ENCODE peak calls at places on chromosome 19, in four cellular contexts. K, T, V and I are unnamed samples.

GRCh38 chr19:1961545-1961878 is 20.5 kb downstream of the CSNK1G2 start:
- DNase-seq in K (no peak), V (no peak), T (no peak), I (no peak)

GRCh38 chr19:31066385-31066784 is 282.9 kb downstream of the TSHZ3 start:
- DNase-seq in K (no peak), V (no peak), T (peak; percentile 78), I (peak; percentile 42)

GRCh38 chr19:35512831-35513230 is 618 bp downstream of the DMKN start:
- DNase-seq in T (no peak), V (no peak), K (no peak), I (no peak)

GRCh38 chr19:4284176-4284958 is 5.3 kb downstream of the SHD start:
- DNase-seq in V (peak; percentile 89), T (no peak), K (peak; percentile 94), I (peak; percentile 88)

GRCh38 chr19:31348416-31349159 is 648 bp downstream of the TSHZ3 start:
- DNase-seq in V (peak; percentile 54), K (no peak), T (no peak), I (peak; percentile 37)

GRCh38 chr19:5321851-5322681 is 18.5 kb downstream of the PTPRS start:
- DNase-seq in T (no peak), K (no peak), V (no peak), I (no peak)

GRCh38 chr19:44066305-44066704 is 5.7 kb upstream of the ZNF284 start:
- DNase-seq in K (no peak), V (no peak), T (no peak), I (no peak)

GRCh38 chr19:45767410-45767880 is 1.6 kb downstream of the SIX5 start:
- DNase-seq in K (peak; percentile 77), T (peak; percentile 89), V (no peak), I (peak; percentile 66)

GRCh38 chr19:30799854-30800755 is 427.9 kb downstream of the ZNF536 start:
- DNase-seq in T (no peak), K (peak; percentile 75), V (peak; percentile 90), I (peak; percentile 65)

GRCh38 chr19:13055213-13056051 is 47.2 kb downstream of the LYL1 start:
- DNase-seq in K (peak; percentile 67), T (peak; percentile 89), V (peak; percentile 80), I (peak; percentile 76)

GRCh38 chr19:31675187-31675913 is 326.1 kb upstream of the TSHZ3 start:
- DNase-seq in T (peak; percentile 59), V (no peak), K (no peak), I (no peak)

GRCh38 chr19:33469171-33470039 is 52.2 kb downstream of the PEPD start:
- DNase-seq in V (no peak), K (peak; percentile 20), T (no peak), I (no peak)

GRCh38 chr19:5211217-5211822 is 129.3 kb downstream of the PTPRS start:
- DNase-seq in V (no peak), T (no peak), K (no peak), I (no peak)

GRCh38 chr19:12983561-12984142 is 11.6 kb upstream of the NFIX start:
- DNase-seq in V (peak; percentile 97), T (peak; percentile 70), K (peak; percentile 78), I (peak; percentile 80)

GRCh38 chr19:39320948-39321831 is 527 bp upstream of the LRFN1 start:
- DNase-seq in V (no peak), T (no peak), K (no peak), I (no peak)

GRCh38 chr19:13872695-13873389 is 4.1 kb upstream of the NANOS3 start:
- DNase-seq in T (no peak), V (peak; percentile 86), K (peak; percentile 83), I (peak; percentile 89)

GRCh38 chr19:17389288-17389687 is 4.7 kb downstream of the CCDC194 start:
- DNase-seq in V (no peak), K (no peak), T (no peak), I (no peak)

GRCh38 chr19:46753420-46754155 is 7.3 kb upstream of the STRN4 start:
- DNase-seq in T (no peak), K (peak; percentile 77), V (peak; percentile 78), I (peak; percentile 70)

GRCh38 chr19:5103061-5103701 is 134.3 kb downstream of the KDM4B start:
- DNase-seq in V (no peak), T (peak; percentile 12), K (no peak), I (no peak)

GRCh38 chr19:39113199-39113598 is 12.4 kb upstream of the PAK4 start:
- DNase-seq in K (no peak), T (no peak), V (no peak), I (no peak)

GRCh38 chr19:3270908-3271307 is 46.4 kb downstream of the CELF5 start:
- DNase-seq in K (peak; percentile 53), T (peak; percentile 45), V (no peak), I (peak; percentile 81)

GRCh38 chr19:2774953-2775555 is 8.0 kb downstream of the SGTA start:
- DNase-seq in V (no peak), T (no peak), K (no peak), I (no peak)

GRCh38 chr19:55134732-55135131 is 14.3 kb downstream of the TNNT1 start:
- DNase-seq in K (no peak), V (no peak), T (no peak), I (no peak)

GRCh38 chr19:55132453-55133129 is 15.2 kb upstream of the PPP1R12C start:
- DNase-seq in T (no peak), V (no peak), K (no peak), I (no peak)

GRCh38 chr19:55131421-55131820 is 14.0 kb upstream of the PPP1R12C start:
- DNase-seq in T (peak; percentile 57), K (no peak), V (no peak), I (no peak)

GRCh38 chr19:55136399-55137102 is 12.5 kb downstream of the TNNT1 start:
- DNase-seq in T (no peak), V (no peak), K (no peak), I (no peak)

GRCh38 chr19:55133639-55134444 is 15.2 kb downstream of the TNNT1 start:
- DNase-seq in V (no peak), K (no peak), T (no peak), I (no peak)
- H3K56ac ChIP-seq in V (no peak overlapping the region), K (no peak overlapping the region), T (no peak overlapping the region), I (no peak overlapping the region)

GRCh38 chr19:50661675-50662441 is 12.6 kb downstream of the C19orf81 start:
- DNase-seq in K (no peak), V (no peak), T (no peak), I (no peak)
- H3K56ac ChIP-seq in K (no peak overlapping the region), V (no peak overlapping the region), T (no peak overlapping the region), I (no peak overlapping the region)

GRCh38 chr19:7554990-7555864 is 19.7 kb downstream of the PNPLA6 start:
- DNase-seq in V (peak; percentile 95), K (peak; percentile 90), T (no peak), I (peak; percentile 66)

GRCh38 chr19:7554565-7554964 is 19.0 kb downstream of the PNPLA6 start:
- DNase-seq in V (no peak), T (no peak), K (peak; percentile 45), I (no peak)

GRCh38 chr19:7550987-7551761 is 15.7 kb downstream of the PNPLA6 start:
- DNase-seq in V (peak; percentile 93), K (peak; percentile 98), T (peak; percentile 30), I (peak; percentile 99)

GRCh38 chr19:7550169-7550770 is 14.8 kb downstream of the PNPLA6 start:
- DNase-seq in V (no peak), T (no peak), K (no peak), I (no peak)

GRCh38 chr19:7552781-7553180 is 17.3 kb downstream of the PNPLA6 start:
- DNase-seq in K (no peak), V (no peak), T (no peak), I (no peak)
- H3K56ac ChIP-seq in K (no peak overlapping the region), V (no peak overlapping the region), T (no peak overlapping the region), I (no peak overlapping the region)

GRCh38 chr19:10139952-10140351 is 20.3 kb upstream of the EIF3G start:
- DNase-seq in V (no peak), T (no peak), K (no peak), I (no peak)
- H3K56ac ChIP-seq in V (no peak overlapping the region), T (no peak overlapping the region), K (no peak overlapping the region), I (no peak overlapping the region)

GRCh38 chr19:52700673-52701072 is 34.2 kb downstream of the ZNF611 start:
- DNase-seq in T (no peak), V (no peak), K (no peak), I (no peak)
- H3K56ac ChIP-seq in T (no peak overlapping the region), V (no peak overlapping the region), K (no peak overlapping the region), I (no peak overlapping the region)

DNA sequence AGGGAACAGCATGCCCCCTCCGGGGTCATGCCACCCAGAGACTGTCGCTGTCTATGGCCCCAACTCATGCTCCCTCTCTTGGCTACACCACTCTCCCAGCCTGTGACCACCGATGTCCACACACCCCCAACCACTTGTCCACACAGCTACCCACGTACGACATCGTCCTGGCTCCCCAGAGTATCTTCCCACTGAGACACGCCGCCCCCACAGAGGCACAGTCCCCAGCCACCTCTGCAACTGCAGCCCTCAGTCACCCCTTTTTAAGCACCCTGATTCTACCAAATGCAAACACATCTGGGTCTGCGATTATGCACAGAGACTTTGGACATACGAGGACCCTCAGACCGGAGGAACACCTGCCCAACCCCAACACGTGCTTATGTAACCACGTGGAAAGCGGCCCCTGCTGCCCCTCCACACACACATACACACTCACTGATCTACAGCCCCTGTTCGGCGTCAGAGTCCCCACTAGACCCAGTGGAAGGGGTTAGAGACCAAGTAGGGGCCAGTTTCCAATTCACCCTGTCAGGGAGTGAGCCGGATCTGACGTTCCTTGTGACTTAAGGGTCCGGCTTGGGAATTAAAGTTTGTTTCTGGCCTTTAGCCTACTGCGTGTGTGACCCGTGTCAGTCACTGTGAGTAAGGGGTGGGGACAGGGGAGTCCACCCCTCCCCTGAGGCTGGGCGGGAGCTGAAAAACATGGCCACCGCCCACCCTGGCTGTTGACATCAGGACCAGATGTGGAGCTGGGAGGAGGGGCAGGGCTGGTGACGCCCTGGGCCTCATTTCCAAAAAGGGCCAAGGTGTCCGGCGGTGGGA is 11.9 kb upstream of the AXL start:
- DNase-seq in V (no peak), K (peak; percentile 57), T (no peak), I (no peak)
- H3K56ac ChIP-seq in V (no peak overlapping the region), K (no peak overlapping the region), T (no peak overlapping the region), I (no peak overlapping the region)